ENCODE peak calls at places on chromosomes 5 and 9, in four cellular contexts. One of them, this sample, is unnamed.

GRCh38 chr5:39775458-39776365 is 350.9 kb upstream of the DAB2 start:
- DNase-seq in coronary artery: no peak
- DNase-seq in A549: peak
- DNase-seq in Panc1: no peak
- DNase-seq in this sample: no peak

GRCh38 chr9:89078860-89079259 is 87.6 kb downstream of the S1PR3 start:
- DNase-seq in A549: no peak
- DNase-seq in Panc1: no peak
- DNase-seq in coronary artery: no peak
- DNase-seq in this sample: no peak

GRCh38 chr5:1033178-1033577 is 24.6 kb downstream of the NKD2 start:
- DNase-seq in coronary artery: no peak
- DNase-seq in Panc1: no peak
- DNase-seq in A549: no peak
- DNase-seq in this sample: no peak

GRCh38 chr5:76691470-76692273 is 24.3 kb upstream of the F2R start:
- DNase-seq in coronary artery: no peak
- DNase-seq in A549: peak
- DNase-seq in Panc1: no peak
- DNase-seq in this sample: no peak

GRCh38 chr5:34552129-34552528 is 104.0 kb upstream of the RAI14 start:
- DNase-seq in A549: no peak
- DNase-seq in Panc1: no peak
- DNase-seq in coronary artery: no peak
- DNase-seq in this sample: no peak

GRCh38 chr5:111478266-111478665 is 34.1 kb downstream of the STARD4 start:
- DNase-seq in Panc1: no peak
- DNase-seq in coronary artery: no peak
- DNase-seq in A549: no peak
- DNase-seq in this sample: no peak

GRCh38 chr5:35651002-35651756 is 33.5 kb downstream of the SPEF2 start:
- DNase-seq in Panc1: peak
- DNase-seq in coronary artery: no peak
- DNase-seq in A549: peak
- DNase-seq in this sample: peak

GRCh38 chr5:41649659-41650058 is 139.3 kb upstream of the PLCXD3 start:
- DNase-seq in Panc1: no peak
- DNase-seq in A549: no peak
- DNase-seq in coronary artery: no peak
- DNase-seq in this sample: no peak

GRCh38 chr5:139704748-139705147 is 56.6 kb downstream of the CXXC5 start:
- DNase-seq in coronary artery: no peak
- DNase-seq in A549: no peak
- DNase-seq in Panc1: no peak
- DNase-seq in this sample: no peak

GRCh38 chr5:61029456-61030162 is 84.6 kb downstream of the NDUFAF2 start:
- DNase-seq in Panc1: no peak
- DNase-seq in coronary artery: no peak
- DNase-seq in A549: no peak
- DNase-seq in this sample: no peak

GRCh38 chr5:150256416-150257064 is 33.0 kb downstream of the CAMK2A start:
- DNase-seq in coronary artery: no peak
- DNase-seq in A549: no peak
- DNase-seq in Panc1: no peak
- DNase-seq in this sample: no peak

GRCh38 chr9:5052858-5053257 is 67.8 kb downstream of the JAK2 start:
- DNase-seq in Panc1: no peak
- DNase-seq in A549: no peak
- DNase-seq in coronary artery: no peak
- DNase-seq in this sample: no peak

GRCh38 chr9:272251-273213 is 57.9 kb downstream of the DOCK8 start:
- DNase-seq in Panc1: no peak
- DNase-seq in A549: no peak
- DNase-seq in coronary artery: no peak
- DNase-seq in this sample: no peak

GRCh38 chr5:93072831-93073459 is 508.1 kb downstream of the NR2F1-AS1 start:
- DNase-seq in coronary artery: no peak
- DNase-seq in A549: no peak
- DNase-seq in Panc1: no peak
- DNase-seq in this sample: no peak

GRCh38 chr5:7392401-7393024 is 3.4 kb upstream of the ADCY2 start:
- DNase-seq in coronary artery: no peak
- DNase-seq in Panc1: no peak
- DNase-seq in A549: peak
- DNase-seq in this sample: peak

GRCh38 chr5:163893301-163893700 is 387.9 kb downstream of the MAT2B start:
- DNase-seq in Panc1: no peak
- DNase-seq in coronary artery: no peak
- DNase-seq in A549: no peak
- DNase-seq in this sample: no peak

GRCh38 chr5:1800470-1801060 is 642 bp upstream of the NDUFS6 start:
- DNase-seq in A549: peak
- DNase-seq in Panc1: peak
- DNase-seq in coronary artery: peak
- DNase-seq in this sample: no peak

GRCh38 chr5:141695627-141696180 is 13.7 kb upstream of the ARAP3 start:
- DNase-seq in A549: no peak
- DNase-seq in coronary artery: no peak
- DNase-seq in Panc1: no peak
- DNase-seq in this sample: no peak

GRCh38 chr5:111308951-111309350 is 84.8 kb downstream of the CAMK4 start:
- DNase-seq in Panc1: no peak
- DNase-seq in A549: no peak
- DNase-seq in coronary artery: no peak
- DNase-seq in this sample: no peak

GRCh38 chr9:18791074-18791473 is 241.9 kb downstream of the SAXO1 start:
- DNase-seq in Panc1: no peak
- DNase-seq in A549: peak
- DNase-seq in coronary artery: no peak
- DNase-seq in this sample: no peak

GRCh38 chr5:140239939-140240700 is 62.8 kb downstream of the PFDN1 start:
- DNase-seq in Panc1: no peak
- DNase-seq in A549: peak
- DNase-seq in coronary artery: no peak
- DNase-seq in this sample: no peak

GRCh38 chr9:125532412-125532811 is 174.6 kb downstream of the MAPKAP1 start:
- DNase-seq in A549: no peak
- DNase-seq in coronary artery: no peak
- DNase-seq in Panc1: no peak
- DNase-seq in this sample: no peak

GRCh38 chr5:152546493-152546892 is 141.4 kb upstream of the NMUR2 start:
- DNase-seq in coronary artery: no peak
- DNase-seq in Panc1: no peak
- DNase-seq in A549: no peak
- DNase-seq in this sample: no peak

GRCh38 chr9:27673626-27674025 is 100.3 kb upstream of the C9orf72 start:
- DNase-seq in A549: no peak
- DNase-seq in Panc1: no peak
- DNase-seq in coronary artery: no peak
- DNase-seq in this sample: no peak

GRCh38 chr9:68669189-68669588 is 35.9 kb upstream of the PIP5K1B start:
- DNase-seq in Panc1: no peak
- DNase-seq in coronary artery: no peak
- DNase-seq in A549: no peak
- DNase-seq in this sample: no peak

GRCh38 chr9:3751125-3751758 is 225.4 kb upstream of the RFX3 start:
- DNase-seq in Panc1: no peak
- DNase-seq in coronary artery: no peak
- DNase-seq in A549: peak
- DNase-seq in this sample: no peak

GRCh38 chr9:38233343-38233742 is 159.2 kb upstream of the ALDH1B1 start:
- DNase-seq in A549: no peak
- DNase-seq in coronary artery: no peak
- DNase-seq in Panc1: no peak
- DNase-seq in this sample: no peak

GRCh38 chr5:68884893-68885292 is 208.9 kb upstream of the SLC30A5 start:
- DNase-seq in Panc1: no peak
- DNase-seq in coronary artery: no peak
- DNase-seq in A549: peak
- DNase-seq in this sample: no peak
- TF ChIP-seq CTCF in Panc1: peak
- TF ChIP-seq CTCF in coronary artery: no peak
- TF ChIP-seq CTCF in A549: peak
- TF ChIP-seq CTCF in this sample: peak

GRCh38 chr5:119270955-119271757 is 84.7 kb upstream of the TNFAIP8 start:
- DNase-seq in A549: no peak
- DNase-seq in Panc1: no peak
- DNase-seq in coronary artery: no peak
- DNase-seq in this sample: peak
- H3K4me3 ChIP-seq in A549: no peak
- H3K4me3 ChIP-seq in Panc1: no peak
- H3K4me3 ChIP-seq in coronary artery: peak
- H3K4me3 ChIP-seq in this sample: peak

GRCh38 chr9:108397286-108397685 is 458.5 kb downstream of the ACTL7B start:
- DNase-seq in coronary artery: no peak
- DNase-seq in A549: no peak
- DNase-seq in Panc1: no peak
- DNase-seq in this sample: no peak

GRCh38 chr9:108396618-108397017 is 459.2 kb downstream of the ACTL7B start:
- DNase-seq in Panc1: no peak
- DNase-seq in coronary artery: no peak
- DNase-seq in A549: no peak
- DNase-seq in this sample: no peak

GRCh38 chr9:108396193-108396592 is 459.6 kb downstream of the ACTL7B start:
- DNase-seq in A549: no peak
- DNase-seq in coronary artery: no peak
- DNase-seq in Panc1: no peak
- DNase-seq in this sample: no peak

GRCh38 chr9:108394726-108395125 is 461.1 kb downstream of the ACTL7B start:
- DNase-seq in A549: no peak
- DNase-seq in Panc1: no peak
- DNase-seq in coronary artery: no peak
- DNase-seq in this sample: no peak

GRCh38 chr9:108400267-108400666 is 455.5 kb downstream of the ACTL7B start:
- DNase-seq in coronary artery: no peak
- DNase-seq in A549: no peak
- DNase-seq in Panc1: no peak
- DNase-seq in this sample: no peak
- TF ChIP-seq CTCF in coronary artery: no peak
- TF ChIP-seq CTCF in A549: no peak
- TF ChIP-seq CTCF in Panc1: no peak
- TF ChIP-seq CTCF in this sample: no peak

GRCh38 chr9:103700558-103700957 is 393.6 kb upstream of the SMC2 start:
- DNase-seq in A549: no peak
- DNase-seq in Panc1: no peak
- DNase-seq in coronary artery: no peak
- DNase-seq in this sample: no peak
- H3K4me3 ChIP-seq in A549: no peak
- H3K4me3 ChIP-seq in Panc1: no peak
- H3K4me3 ChIP-seq in coronary artery: no peak
- H3K4me3 ChIP-seq in this sample: no peak

GRCh38 chr5:75336625-75337336 is at the start of gene HMGCR:
- DNase-seq in Panc1: peak
- DNase-seq in coronary artery: peak
- DNase-seq in A549: peak
- DNase-seq in this sample: peak
- TF ChIP-seq CTCF in Panc1: peak
- TF ChIP-seq CTCF in coronary artery: no peak
- TF ChIP-seq CTCF in A549: peak
- TF ChIP-seq CTCF in this sample: peak

DNA sequence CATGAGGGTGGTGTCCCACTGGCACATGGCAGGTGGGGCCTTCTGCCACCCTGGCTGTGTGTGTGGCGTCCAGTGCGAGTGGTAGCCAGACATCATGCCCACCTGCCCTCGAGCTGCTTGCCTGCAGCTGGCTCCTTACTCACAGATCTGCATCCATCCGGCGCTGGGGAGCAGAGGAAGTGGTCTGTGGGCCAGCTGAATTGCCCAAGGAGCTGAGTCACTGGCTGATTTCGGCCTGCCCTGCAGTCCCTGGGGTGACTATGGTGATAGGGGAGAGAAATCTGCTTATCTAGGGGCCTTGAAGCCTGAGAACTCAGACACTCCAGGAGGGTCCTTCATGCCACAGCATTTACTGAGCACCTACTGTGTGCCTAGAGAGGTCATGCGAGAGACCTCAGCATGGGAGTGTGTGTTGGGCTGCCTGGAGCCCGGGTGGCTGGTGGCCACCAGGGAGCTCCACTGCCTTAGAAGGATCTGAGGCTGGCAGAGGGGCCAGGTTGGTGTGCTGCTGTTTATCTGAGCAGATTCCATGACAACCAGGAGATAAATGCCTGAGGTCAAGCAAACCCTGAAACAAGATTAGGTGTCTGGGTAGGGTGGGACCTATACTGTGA is 57.1 kb downstream of the SLC22A5 start:
- DNase-seq in A549: peak
- DNase-seq in Panc1: no peak
- DNase-seq in coronary artery: peak
- DNase-seq in this sample: no peak
- H3K4me3 ChIP-seq in A549: no peak
- H3K4me3 ChIP-seq in Panc1: no peak
- H3K4me3 ChIP-seq in coronary artery: peak
- H3K4me3 ChIP-seq in this sample: no peak

GRCh38 chr5:66213533-66213932 is 69.4 kb downstream of the SREK1 start:
- DNase-seq in A549: no peak
- DNase-seq in coronary artery: no peak
- DNase-seq in Panc1: no peak
- DNase-seq in this sample: no peak

GRCh38 chr5:66209794-66210193 is 65.7 kb downstream of the SREK1 start:
- DNase-seq in coronary artery: no peak
- DNase-seq in Panc1: no peak
- DNase-seq in A549: no peak
- DNase-seq in this sample: no peak

GRCh38 chr5:66207800-66208561 is 63.9 kb downstream of the SREK1 start:
- DNase-seq in A549: no peak
- DNase-seq in coronary artery: no peak
- DNase-seq in Panc1: no peak
- DNase-seq in this sample: no peak

GRCh38 chr5:66206465-66206864 is 62.4 kb downstream of the SREK1 start:
- DNase-seq in A549: no peak
- DNase-seq in coronary artery: no peak
- DNase-seq in Panc1: no peak
- DNase-seq in this sample: no peak

DNA sequence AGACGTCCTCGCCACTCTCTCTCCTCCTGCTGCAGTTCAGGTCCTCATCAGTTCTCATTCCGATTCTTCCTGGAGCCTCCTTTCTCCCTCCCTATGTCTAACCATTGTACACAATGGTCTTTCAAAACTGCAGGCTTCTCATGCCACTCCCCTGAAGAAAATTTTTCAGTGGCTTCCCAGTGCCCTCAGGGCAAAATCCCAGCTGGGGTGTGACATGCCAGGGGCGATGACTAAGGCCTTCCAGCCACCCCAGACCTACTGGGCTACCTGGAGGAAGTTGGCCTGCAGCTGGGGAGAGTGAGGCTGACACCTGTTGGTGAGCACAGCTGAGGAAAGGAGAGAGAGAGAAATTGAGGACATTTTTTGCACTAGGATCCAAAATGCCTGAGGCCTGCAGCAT is 65.2 kb downstream of the SREK1 start:
- DNase-seq in A549: peak
- DNase-seq in coronary artery: no peak
- DNase-seq in Panc1: no peak
- DNase-seq in this sample: no peak
- TF ChIP-seq CTCF in A549: peak
- TF ChIP-seq CTCF in coronary artery: no peak
- TF ChIP-seq CTCF in Panc1: no peak
- TF ChIP-seq CTCF in this sample: peak

This sample was measured in LNCaP clone FGC.